ENCODE peak calls at places on chromosomes 12 and 14, in ten cellular contexts. S, O, U, K, J, V, C, X, I and M are unnamed samples.

GRCh38 chr14:74261288-74261687 is 22.0 kb downstream of the VSX2 start:
- DNase-seq in S (no peak), O (no peak), U (no peak), K (no peak), J (no peak), V (no peak), C (no peak), X (no peak), I (no peak), M (no peak)

GRCh38 chr12:108744021-108744897 is 12.9 kb upstream of the CORO1C start:
- DNase-seq in S (no peak), O (no peak), U (no peak), K (no peak), J (no peak), V (no peak), C (peak), X (no peak), I (no peak), M (no peak)

GRCh38 chr14:51495319-51495718 is 156.4 kb upstream of the FRMD6 start:
- DNase-seq in S (no peak), O (no peak), U (no peak), K (no peak), J (no peak), V (no peak), C (no peak), X (no peak), I (no peak), M (no peak)

GRCh38 chr14:82403972-82404371 is 870.3 kb upstream of the SEL1L start:
- DNase-seq in S (no peak), O (no peak), U (no peak), K (no peak), J (no peak), V (no peak), C (no peak), X (no peak), I (no peak), M (no peak)

GRCh38 chr12:13197526-13198141 is 1.1 kb downstream of the EMP1 start:
- DNase-seq in S (no peak), O (no peak), U (no peak), K (peak), J (no peak), V (no peak), C (no peak), X (no peak), I (no peak), M (no peak)

GRCh38 chr14:67569011-67569650 is 30.9 kb downstream of the PIGH start:
- DNase-seq in S (no peak), O (no peak), U (no peak), K (no peak), J (no peak), V (no peak), C (no peak), X (no peak), I (peak), M (no peak)

GRCh38 chr14:104287301-104288009 is 149.1 kb downstream of the KIF26A start:
- DNase-seq in S (no peak), O (no peak), U (no peak), K (no peak), J (no peak), V (no peak), C (no peak), X (no peak), I (no peak), M (no peak)

GRCh38 chr14:74595006-74595735 is 16.9 kb downstream of the LTBP2 start:
- DNase-seq in S (no peak), O (no peak), U (no peak), K (no peak), J (no peak), V (no peak), C (no peak), X (no peak), I (no peak), M (peak)

GRCh38 chr12:128178971-128179370 is 88.0 kb upstream of the TMEM132C start:
- DNase-seq in S (peak), O (no peak), U (no peak), K (no peak), J (no peak), V (no peak), C (no peak), X (no peak), I (no peak), M (peak)

GRCh38 chr14:55271572-55272414 is 572 bp downstream of the FBXO34 start:
- DNase-seq in S (peak), O (peak), U (peak), K (peak), J (peak), V (peak), C (peak), X (no peak), I (peak), M (peak)

GRCh38 chr12:6370576-6370935 is 4.8 kb downstream of the SCNN1A start:
- DNase-seq in S (no peak), O (no peak), U (no peak), K (no peak), J (no peak), V (no peak), C (no peak), X (no peak), I (no peak), M (peak)

GRCh38 chr12:7411343-7411742 is 32.6 kb downstream of the CD163L1 start:
- DNase-seq in S (no peak), O (no peak), U (no peak), K (no peak), J (no peak), V (no peak), C (peak), X (no peak), I (peak), M (no peak)